ENCODE peak calls at places on chromosomes 13 and 19, in five cellular contexts. H is endothelial cell of umbilical vein, J is keratinocyte, W is mesenchymal stem cell, L is cardiac muscle cell. E is an unnamed sample.

GRCh38 chr13:29456419-29456818 is 139.1 kb downstream of the SLC7A1 start:
- DNase-seq in H (no peak), L (no peak), W (no peak), J (no peak), E (no peak)

GRCh38 chr13:30442854-30443379 is 20.6 kb downstream of the UBE2L5 start:
- DNase-seq in J (no peak), H (no peak), W (no peak), L (no peak), E (no peak)

GRCh38 chr13:91105270-91105669 is 242.2 kb upstream of the MIR17HG start:
- DNase-seq in H (no peak), W (no peak), J (no peak), L (no peak), E (no peak)

GRCh38 chr13:35906636-35907035 is 224.5 kb downstream of the DCLK1 start:
- DNase-seq in H (no peak), W (no peak), L (no peak), J (no peak), E (no peak)

GRCh38 chr13:32545083-32545482 is 6.5 kb upstream of the N4BP2L2 start:
- DNase-seq in H (no peak), J (no peak), L (no peak), W (no peak), E (no peak)

GRCh38 chr19:44758596-44758995 is 10.1 kb downstream of the BCL3 start:
- DNase-seq in W (peak; percentile 51), J (no peak), H (no peak), L (peak; percentile 58), E (no peak)

GRCh38 chr13:94345374-94346195 is 133.9 kb downstream of the DCT start:
- DNase-seq in W (peak; percentile 32), J (no peak), H (peak; percentile 73), L (peak; percentile 43), E (no peak)

GRCh38 chr13:74210693-74211393 is 76.6 kb upstream of the KLF12 start:
- DNase-seq in L (peak; percentile 95), H (peak; percentile 43), J (peak; percentile 64), W (peak; percentile 93), E (no peak)

GRCh38 chr13:33135097-33135496 is 118.9 kb downstream of the KL start:
- DNase-seq in L (no peak), H (no peak), J (no peak), W (no peak), E (no peak)

GRCh38 chr19:56905616-56906015 is 65.1 kb upstream of the PEG3 start:
- DNase-seq in H (no peak), J (no peak), L (no peak), W (no peak), E (no peak)

GRCh38 chr13:95058680-95059079 is 242.6 kb downstream of the ABCC4 start:
- DNase-seq in J (no peak), L (no peak), H (no peak), W (no peak), E (no peak)

GRCh38 chr13:76863022-76863421 is 23.2 kb downstream of the KCTD12 start:
- DNase-seq in L (no peak), W (no peak), H (no peak), J (no peak), E (no peak)

GRCh38 chr13:98787173-98787572 is 34.7 kb upstream of the SLC15A1 start:
- DNase-seq in W (no peak), L (no peak), J (no peak), H (no peak), E (no peak)

GRCh38 chr13:101514695-101515275 is 62.3 kb downstream of the ITGBL1 start:
- DNase-seq in W (peak; percentile 61), H (peak; percentile 80), L (peak; percentile 68), J (no peak), E (peak; percentile 47)

GRCh38 chr19:11504502-11505031 is 1.1 kb downstream of the ZNF653 start:
- DNase-seq in L (no peak), W (no peak), H (no peak), J (no peak), E (no peak)

GRCh38 chr19:32570081-32570785 is 10.8 kb upstream of the PDCD5 start:
- DNase-seq in L (peak; percentile 72), W (peak; percentile 53), J (no peak), H (peak; percentile 37), E (peak; percentile 60)

GRCh38 chr19:13014101-13014920 is 19.0 kb downstream of the NFIX start:
- DNase-seq in L (peak; percentile 60), H (no peak), J (no peak), W (no peak), E (no peak)

GRCh38 chr13:96850538-96850937 is 143.7 kb downstream of the OXGR1 start:
- DNase-seq in J (no peak), H (no peak), W (no peak), L (no peak), E (no peak)

GRCh38 chr19:18659281-18660050 is 22.6 kb downstream of the KLHL26 start:
- DNase-seq in W (peak; percentile 43), J (no peak), H (no peak), L (peak; percentile 45), E (no peak)

GRCh38 chr19:41449865-41450178 is 6.9 kb downstream of the ERICH4 start:
- DNase-seq in W (no peak), L (no peak), H (no peak), J (no peak), E (no peak)

GRCh38 chr19:33514885-33515485 is 6.6 kb downstream of the PEPD start:
- DNase-seq in W (peak; percentile 2), H (no peak), J (no peak), L (no peak), E (no peak)

GRCh38 chr13:114115191-114115671 is 17.2 kb downstream of the RASA3 start:
- DNase-seq in L (peak; percentile 72), W (peak; percentile 94), J (no peak), H (peak; percentile 83), E (no peak)

GRCh38 chr13:37870895-37871550 is 1.5 kb upstream of the TRPC4 start:
- DNase-seq in J (no peak), H (no peak), W (peak; percentile 81), L (peak; percentile 76), E (no peak)
- H3K4me3 ChIP-seq in J (no peak overlapping the region), H (no peak overlapping the region), W (peak overlapping the region; percentile 91), L (no peak overlapping the region), E (no peak overlapping the region)

GRCh38 chr13:25587581-25587980 is 215.8 kb downstream of the ATP8A2 start:
- DNase-seq in W (no peak), L (no peak), H (no peak), J (no peak), E (peak; percentile 96)
- H3K27me3 ChIP-seq in W (no peaks in the 10 kb centered on the region), L (no peaks in the 10 kb centered on the region), H (no peaks in the 10 kb centered on the region), J (peaks cover 4% of the 10 kb centered on the region), E (no peaks in the 10 kb centered on the region)

GRCh38 chr13:44107357-44108121 is 227.8 kb downstream of the LACC1 start:
- DNase-seq in H (no peak), J (no peak), L (no peak), W (no peak), E (no peak)

GRCh38 chr13:44104969-44105368 is 225.3 kb downstream of the LACC1 start:
- DNase-seq in H (no peak), J (no peak), W (no peak), L (no peak), E (no peak)

GRCh38 chr13:44106231-44107152 is 226.8 kb downstream of the LACC1 start:
- DNase-seq in W (no peak), H (no peak), L (peak; percentile 8), J (no peak), E (no peak)

GRCh38 chr13:44101347-44102083 is 221.8 kb downstream of the LACC1 start:
- DNase-seq in L (no peak), H (no peak), J (no peak), W (no peak), E (no peak)

DNA sequence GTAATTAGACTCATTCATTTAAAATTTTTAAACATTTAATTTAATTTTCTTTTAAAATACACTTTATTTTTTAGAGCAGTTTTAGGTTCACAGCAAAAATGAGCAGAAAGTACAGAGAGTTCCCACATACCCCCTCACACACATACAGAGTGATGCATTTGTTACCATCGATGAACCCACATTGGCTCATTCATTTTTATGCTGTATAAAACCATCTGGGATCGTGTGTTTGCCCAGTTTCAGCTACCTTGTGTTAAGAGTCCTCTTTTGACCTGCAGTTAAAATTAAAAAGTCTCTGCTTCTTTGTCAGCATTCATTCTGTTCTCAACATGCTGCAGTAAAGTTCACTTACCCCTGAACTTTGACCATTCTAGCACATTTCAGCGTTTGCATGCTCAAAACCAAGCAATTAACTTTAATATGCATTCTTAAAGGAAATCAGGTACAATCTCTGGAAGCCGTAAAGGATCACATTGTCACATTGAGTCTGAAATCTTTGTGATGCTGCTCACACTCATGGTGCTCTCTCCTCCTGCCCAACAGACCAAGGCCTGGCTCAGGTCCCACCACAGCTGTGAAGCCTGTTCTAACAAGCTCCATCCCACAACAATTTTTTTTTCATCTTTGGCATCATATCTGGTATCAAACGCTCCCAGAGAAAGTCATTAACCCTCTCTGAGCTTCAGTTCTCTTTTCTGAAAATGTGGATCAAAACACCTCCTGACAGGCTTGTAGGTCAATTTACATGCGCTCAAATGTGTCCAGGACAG is 224.2 kb downstream of the LACC1 start:
- DNase-seq in H (no peak), W (no peak), J (no peak), L (no peak), E (no peak)
- H3K9me3 ChIP-seq in H (no peaks in the 10 kb centered on the region), W (peaks cover 48% of the 10 kb centered on the region), J (no peaks in the 10 kb centered on the region), L (no peaks in the 10 kb centered on the region), E (peaks cover 4% of the 10 kb centered on the region)

GRCh38 chr13:107866007-107866665 is 349.2 kb downstream of the LIG4 start:
- DNase-seq in L (peak; percentile 51), H (peak; percentile 52), W (peak; percentile 66), J (no peak), E (no peak)

GRCh38 chr13:107867701-107868661 is 347.4 kb downstream of the LIG4 start:
- DNase-seq in L (peak; percentile 52), H (peak; percentile 64), W (peak; percentile 76), J (no peak), E (peak; percentile 49)

GRCh38 chr13:107865643-107866006 is 349.7 kb downstream of the LIG4 start:
- DNase-seq in J (no peak), H (no peak), W (peak; percentile 53), L (peak; percentile 29), E (no peak)

GRCh38 chr13:107864543-107865460 is 350.5 kb downstream of the LIG4 start:
- DNase-seq in L (peak; percentile 80), W (peak; percentile 87), H (peak; percentile 68), J (no peak), E (peak; percentile 67)

GRCh38 chr13:107866666-107867623 is 348.4 kb downstream of the LIG4 start:
- DNase-seq in J (no peak), L (peak; percentile 58), H (peak; percentile 40), W (peak; percentile 68), E (peak; percentile 51)
- H3K4me3 ChIP-seq in J (no peak overlapping the region), L (peak overlapping the region; percentile 58), H (peak overlapping the region; percentile 93), W (peak overlapping the region; percentile 74), E (peak overlapping the region; percentile 37)

GRCh38 chr13:66543780-66544179 is 686.4 kb downstream of the PCDH9 start:
- DNase-seq in J (no peak), L (no peak), H (no peak), W (no peak), E (no peak)

GRCh38 chr13:66547685-66548084 is 682.5 kb downstream of the PCDH9 start:
- DNase-seq in W (no peak), J (no peak), H (no peak), L (no peak), E (no peak)

GRCh38 chr13:66546534-66547379 is 683.4 kb downstream of the PCDH9 start:
- DNase-seq in L (no peak), W (peak; percentile 41), J (no peak), H (no peak), E (no peak)
- H3K27me3 ChIP-seq in L (no peaks in the 10 kb centered on the region), W (no peaks in the 10 kb centered on the region), J (no peaks in the 10 kb centered on the region), H (no peaks in the 10 kb centered on the region), E (no peaks in the 10 kb centered on the region)

E was measured in HAP-1.